ENCODE peak calls at places on chromosomes 1 and 21, in four cellular contexts. P is OCI-LY7, F is cardiac fibroblast, X is sigmoid colon. A is an unnamed sample.

GRCh38 chr1:153679337-153680119 is 1.0 kb downstream of the NPR1 start:
- DNase-seq in P (no peak), F (peak; percentile 12), X (no peak), A (no peak)

GRCh38 chr1:21896652-21897532 is 40.2 kb downstream of the HSPG2 start:
- DNase-seq in P (no peak), F (no peak), X (peak; percentile 96), A (no peak)

GRCh38 chr1:191206808-191207207 is 729.1 kb upstream of the BRINP3 start:
- DNase-seq in P (no peak), F (no peak), X (no peak), A (peak; percentile 80)

GRCh38 chr1:207789792-207790787 is 38.2 kb downstream of the CD46 start:
- DNase-seq in P (no peak), F (no peak), X (no peak), A (no peak)

GRCh38 chr1:110291241-110292030 is 47.7 kb upstream of the RBM15 start:
- DNase-seq in P (no peak), F (no peak), X (no peak), A (no peak)

GRCh38 chr1:72623299-72623708 is 341.0 kb upstream of the NEGR1 start:
- DNase-seq in P (peak; percentile 37), F (peak; percentile 72), X (no peak), A (peak; percentile 67)

GRCh38 chr1:183124259-183124658 is 61.8 kb upstream of the LAMC2 start:
- DNase-seq in P (peak; percentile 64), F (peak; percentile 30), X (no peak), A (no peak)

GRCh38 chr1:111672338-111672737 is 52.7 kb downstream of the RAP1A start:
- DNase-seq in P (no peak), F (peak; percentile 8), X (no peak), A (no peak)

GRCh38 chr1:185694081-185694480 is 40.1 kb upstream of the HMCN1 start:
- DNase-seq in P (peak; percentile 39), F (peak; percentile 17), X (no peak), A (no peak)

GRCh38 chr1:197049100-197049499 is 18.0 kb downstream of the F13B start:
- DNase-seq in P (no peak), F (no peak), X (no peak), A (no peak)

GRCh38 chr1:185645201-185645640 is 89.0 kb upstream of the HMCN1 start:
- DNase-seq in P (no peak), F (peak; percentile 7), X (no peak), A (no peak)

DNA sequence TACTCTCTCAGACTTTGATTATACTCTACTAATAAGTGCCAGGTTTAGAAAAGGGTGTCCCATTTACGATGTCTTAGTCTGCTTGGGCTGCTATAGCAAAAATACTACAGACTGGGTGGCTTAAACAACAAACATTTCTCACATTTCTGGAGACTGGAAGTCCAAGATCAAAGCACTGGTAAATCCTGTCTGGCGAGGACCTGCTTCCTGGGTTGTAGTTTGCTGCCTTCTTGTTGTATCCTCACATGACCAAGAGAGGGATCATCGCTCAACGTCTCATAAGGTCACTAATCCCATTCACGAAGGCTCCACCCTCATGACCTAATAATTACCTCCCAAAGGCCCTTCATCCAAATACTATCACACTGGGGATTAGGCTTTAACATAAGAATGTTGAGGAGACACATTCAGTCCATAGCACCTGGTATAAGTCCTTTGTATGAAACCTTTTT is 12.0 kb downstream of the PRDX6 start:
- DNase-seq in P (no peak), F (peak; percentile 36), X (no peak), A (no peak)
- TF ChIP-seq CTCF in P (no peak), F (no peak), X (no peak), A (no peak)

DNA sequence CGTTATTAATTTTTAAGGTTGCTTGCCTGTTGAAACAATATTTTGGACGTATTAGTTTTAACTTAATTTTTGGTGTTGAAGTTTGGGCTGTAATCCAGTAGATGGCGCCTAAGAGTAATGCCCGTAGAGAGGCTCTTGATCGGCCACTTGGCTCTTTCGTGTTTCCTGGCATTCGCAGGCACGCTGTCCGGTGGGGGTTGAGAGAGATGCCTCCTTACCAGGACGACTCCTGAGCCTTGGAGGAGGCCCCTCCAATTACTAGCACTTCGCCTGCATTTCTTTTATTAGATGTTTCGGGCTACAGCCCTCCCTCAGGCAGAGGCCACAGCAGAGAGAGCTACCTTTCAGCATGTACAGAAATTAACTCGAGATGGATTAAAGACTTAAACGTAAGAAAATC is 12.0 kb downstream of the OR2M4 start:
- DNase-seq in P (peak; percentile 46), F (peak; percentile 56), X (no peak), A (peak; percentile 67)
- TF ChIP-seq CTCF in P (peak; percentile 84), F (peak; percentile 78), X (no peak), A (peak; percentile 92)

DNA sequence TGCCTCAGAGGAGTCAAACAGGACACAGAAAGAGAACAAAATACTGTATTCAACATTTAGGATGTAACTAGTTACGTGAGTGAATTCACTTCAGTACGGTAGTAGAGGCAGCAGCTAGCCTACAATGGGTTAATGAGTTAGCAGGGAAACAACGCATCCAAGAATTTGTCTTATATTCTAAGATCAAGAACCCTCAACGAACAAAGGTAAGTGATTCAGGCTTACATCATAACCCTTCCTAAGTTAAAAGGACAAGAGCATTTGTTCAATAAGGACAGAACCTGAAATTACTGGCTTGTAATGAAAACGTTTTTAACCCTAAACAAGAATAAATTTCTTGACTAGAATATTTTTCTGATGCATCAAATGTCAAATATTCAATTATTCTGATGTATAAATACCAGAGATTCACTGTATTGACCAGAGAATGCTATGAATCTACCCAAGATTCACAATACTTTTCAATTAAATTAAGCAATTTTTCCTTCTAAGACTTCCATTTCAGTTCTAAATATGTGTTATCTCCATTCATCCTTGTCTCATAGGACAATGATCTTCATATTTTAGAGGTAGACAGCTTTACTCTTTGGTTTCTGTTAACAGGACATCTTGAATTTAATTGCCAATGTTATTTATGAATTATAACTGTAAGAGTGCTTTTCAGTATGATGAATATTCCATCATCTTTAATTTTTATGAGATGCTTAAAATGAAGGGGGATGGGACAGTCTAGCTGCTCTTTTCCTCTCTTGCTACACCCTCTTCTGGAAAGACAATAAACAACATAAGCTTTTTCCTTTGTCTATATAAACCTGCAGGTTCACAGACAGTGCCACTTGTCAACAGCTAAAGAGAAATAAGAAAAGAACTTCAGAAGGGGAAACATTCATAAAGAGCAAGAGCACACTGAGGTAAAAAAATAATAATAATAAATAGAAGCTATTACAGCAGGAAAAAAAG is 209.5 kb downstream of the SMYD3 start:
- DNase-seq in P (no peak), F (peak; percentile 59), X (no peak), A (peak; percentile 24)
- TF ChIP-seq CTCF in P (no peak), F (no peak), X (no peak), A (peak; percentile 9)

GRCh38 chr1:25754421-25755195 is 45.4 kb upstream of the SELENON start:
- DNase-seq in P (no peak), F (no peak), X (no peak), A (no peak)
- TF ChIP-seq CTCF in P (no peak), F (no peak), X (no peak), A (no peak)

GRCh38 chr1:46133946-46134345 is 1.5 kb upstream of the PIK3R3 start:
- DNase-seq in P (peak; percentile 24), F (no peak), X (no peak), A (no peak)

GRCh38 chr1:46137901-46138300 is 5.5 kb upstream of the PIK3R3 start:
- DNase-seq in P (no peak), F (peak; percentile 47), X (no peak), A (no peak)

GRCh38 chr1:46133181-46133658 is 791 bp upstream of the PIK3R3 start:
- DNase-seq in P (peak; percentile 77), F (no peak), X (no peak), A (no peak)

GRCh38 chr1:46134660-46135331 is 2.4 kb upstream of the PIK3R3 start:
- DNase-seq in P (no peak), F (peak; percentile 98), X (no peak), A (peak; percentile 97)

GRCh38 chr1:46136711-46137110 is 4.3 kb upstream of the PIK3R3 start:
- DNase-seq in P (no peak), F (no peak), X (no peak), A (no peak)
- TF ChIP-seq CTCF in P (no peak), F (no peak), X (no peak), A (no peak)

GRCh38 chr1:13725714-13726175 is 25.8 kb downstream of the PRDM2 start:
- DNase-seq in P (peak; percentile 78), F (peak; percentile 39), X (no peak), A (peak; percentile 60)
- TF ChIP-seq CTCF in P (peak; percentile 90), F (peak; percentile 42), X (peak; percentile 44), A (peak; percentile 57)

GRCh38 chr1:157542676-157543075 is 9.6 kb downstream of the FCRL5 start:
- DNase-seq in P (no peak), F (no peak), X (no peak), A (peak; percentile 38)
- TF ChIP-seq CTCF in P (no peak), F (no peak), X (no peak), A (no peak)

GRCh38 chr1:170309389-170310013 is 163.7 kb downstream of the NTMT2 start:
- DNase-seq in P (no peak), F (peak; percentile 92), X (no peak), A (no peak)
- TF ChIP-seq CTCF in P (no peak), F (no peak), X (no peak), A (no peak)

GRCh38 chr21:36166705-36167104 is 10.1 kb downstream of the DOP1B start:
- DNase-seq in P (no peak), F (no peak), X (no peak), A (no peak)

GRCh38 chr21:36171741-36172331 is 15.2 kb downstream of the DOP1B start:
- DNase-seq in P (no peak), F (no peak), X (no peak), A (no peak)

GRCh38 chr21:36170823-36171222 is 14.2 kb downstream of the DOP1B start:
- DNase-seq in P (no peak), F (no peak), X (no peak), A (no peak)

GRCh38 chr21:36171327-36171726 is 14.7 kb downstream of the DOP1B start:
- DNase-seq in P (no peak), F (no peak), X (no peak), A (no peak)

DNA sequence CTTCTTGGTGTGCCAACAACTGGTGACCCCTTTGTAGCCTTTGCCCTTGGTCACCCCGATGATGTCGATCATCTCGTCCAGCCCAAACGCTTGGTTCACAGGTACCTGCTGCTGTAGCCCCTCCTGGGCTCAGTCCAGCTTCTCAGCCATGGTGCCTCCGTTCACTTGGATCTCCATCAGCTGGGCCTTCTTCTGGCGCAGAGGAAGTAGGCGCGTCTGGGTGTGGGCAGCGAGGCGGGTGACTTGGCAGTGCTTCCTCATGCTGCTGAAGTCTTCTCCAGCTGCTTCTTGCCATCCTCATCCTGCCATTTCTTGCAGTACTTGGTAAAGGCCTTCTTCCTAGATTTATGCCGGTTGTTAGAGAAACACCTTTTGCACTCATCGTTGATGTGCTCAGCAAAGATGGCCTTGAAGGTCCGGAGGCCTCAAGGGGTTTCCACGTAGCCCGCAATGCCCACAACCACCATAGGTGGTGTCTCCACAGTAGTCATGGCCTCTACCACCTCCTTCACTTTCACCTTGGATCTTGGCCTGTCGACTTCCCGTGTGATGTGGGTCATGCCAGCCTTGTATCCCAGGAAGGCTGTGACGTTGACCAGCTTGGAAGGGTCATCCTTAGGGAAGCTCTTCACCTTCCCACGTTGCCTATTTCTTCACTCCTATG is 13.0 kb downstream of the DOP1B start:
- DNase-seq in P (no peak), F (no peak), X (no peak), A (no peak)
- TF ChIP-seq CTCF in P (no peak), F (no peak), X (no peak), A (no peak)